ENCODE peak calls at places on chromosomes 11 and 22, in nine cellular contexts. One of them, this sample, is unnamed.

GRCh38 chr11:63866211-63866610 is 27.3 kb downstream of the MARK2 start:
- DNase-seq in neural crest cell: no peak
- DNase-seq in sigmoid colon: peak
- DNase-seq in GM23338: no peak
- DNase-seq in HT1080: no peak
- DNase-seq in T-helper 2 cell: peak
- DNase-seq in NCI-H1092: peak
- DNase-seq in RPMI8226: peak
- DNase-seq in astrocyte of the hippocampus: peak
- DNase-seq in this sample: no peak

GRCh38 chr11:17496406-17496805 is 19.8 kb upstream of the ABCC8 start:
- DNase-seq in astrocyte of the hippocampus: no peak
- DNase-seq in RPMI8226: no peak
- DNase-seq in GM23338: no peak
- DNase-seq in NCI-H1092: no peak
- DNase-seq in T-helper 2 cell: no peak
- DNase-seq in sigmoid colon: no peak
- DNase-seq in neural crest cell: no peak
- DNase-seq in HT1080: no peak
- DNase-seq in this sample: no peak

GRCh38 chr11:2464451-2465165 is 19.8 kb downstream of the KCNQ1 start:
- DNase-seq in neural crest cell: no peak
- DNase-seq in NCI-H1092: no peak
- DNase-seq in GM23338: no peak
- DNase-seq in sigmoid colon: no peak
- DNase-seq in RPMI8226: no peak
- DNase-seq in astrocyte of the hippocampus: no peak
- DNase-seq in T-helper 2 cell: no peak
- DNase-seq in HT1080: no peak
- DNase-seq in this sample: no peak

GRCh38 chr11:35418847-35419712 is at the start of gene SLC1A2:
- DNase-seq in sigmoid colon: no peak
- DNase-seq in RPMI8226: no peak
- DNase-seq in astrocyte of the hippocampus: peak
- DNase-seq in NCI-H1092: peak
- DNase-seq in GM23338: peak
- DNase-seq in neural crest cell: peak
- DNase-seq in HT1080: no peak
- DNase-seq in T-helper 2 cell: no peak
- DNase-seq in this sample: peak

GRCh38 chr11:128390246-128390645 is 197.1 kb downstream of the ETS1 start:
- DNase-seq in sigmoid colon: no peak
- DNase-seq in NCI-H1092: no peak
- DNase-seq in T-helper 2 cell: no peak
- DNase-seq in RPMI8226: no peak
- DNase-seq in HT1080: no peak
- DNase-seq in GM23338: no peak
- DNase-seq in astrocyte of the hippocampus: peak
- DNase-seq in neural crest cell: no peak
- DNase-seq in this sample: no peak

GRCh38 chr22:31089101-31090100 is 8.3 kb downstream of the SMTN start:
- DNase-seq in sigmoid colon: peak
- DNase-seq in NCI-H1092: peak
- DNase-seq in HT1080: no peak
- DNase-seq in T-helper 2 cell: peak
- DNase-seq in RPMI8226: peak
- DNase-seq in astrocyte of the hippocampus: peak
- DNase-seq in GM23338: peak
- DNase-seq in neural crest cell: peak
- DNase-seq in this sample: peak

GRCh38 chr11:104999716-105000115 is 23.3 kb downstream of the CASP5 start:
- DNase-seq in NCI-H1092: no peak
- DNase-seq in astrocyte of the hippocampus: no peak
- DNase-seq in HT1080: no peak
- DNase-seq in T-helper 2 cell: no peak
- DNase-seq in RPMI8226: no peak
- DNase-seq in GM23338: no peak
- DNase-seq in neural crest cell: no peak
- DNase-seq in sigmoid colon: no peak
- DNase-seq in this sample: no peak

GRCh38 chr11:61579398-61580291 is 1.2 kb downstream of the SYT7 start:
- DNase-seq in T-helper 2 cell: no peak
- DNase-seq in NCI-H1092: no peak
- DNase-seq in neural crest cell: no peak
- DNase-seq in astrocyte of the hippocampus: no peak
- DNase-seq in sigmoid colon: no peak
- DNase-seq in RPMI8226: no peak
- DNase-seq in HT1080: no peak
- DNase-seq in GM23338: peak
- DNase-seq in this sample: no peak

GRCh38 chr11:11555228-11555627 is 66.6 kb downstream of the GALNT18 start:
- DNase-seq in NCI-H1092: peak
- DNase-seq in sigmoid colon: peak
- DNase-seq in neural crest cell: no peak
- DNase-seq in T-helper 2 cell: no peak
- DNase-seq in astrocyte of the hippocampus: peak
- DNase-seq in GM23338: no peak
- DNase-seq in RPMI8226: no peak
- DNase-seq in HT1080: no peak
- DNase-seq in this sample: peak

This sample was measured in NCI-H1694.